ENCODE peak calls at places on chromosomes 7 and 10, in nine cellular contexts. I is hepatocyte, D is prostate gland, L is mammary epithelial cell, Z is sigmoid colon, C is right atrium auricular region, H is suprapubic skin, T is adrenal gland, Y is tibial nerve. A is an unnamed sample.
A peak's percentile ranks its signal among the peaks of the same experiment; 100 is the strongest.

GRCh38 chr7:20330797-20331230 is at the start of gene ITGB8:
- DNase-seq in D (peak; percentile 63), I (no peak), T (peak; percentile 28), C (no peak), L (no peak), Z (peak; percentile 78), Y (no peak), H (peak; percentile 71), A (no peak)

GRCh38 chr7:47080816-47081215 is 501.1 kb downstream of the TNS3 start:
- DNase-seq in T (no peak), I (no peak), H (no peak), Y (no peak), C (no peak), D (no peak), Z (no peak), L (no peak), A (no peak)

GRCh38 chr7:137342340-137342739 is 1.2 kb downstream of the PTN start:
- DNase-seq in Z (no peak), Y (no peak), D (no peak), H (no peak), I (no peak), L (no peak), C (no peak), T (no peak), A (no peak)

GRCh38 chr10:13335881-13336280 is 12.2 kb downstream of the SEPHS1 start:
- DNase-seq in I (no peak), H (no peak), L (no peak), C (no peak), D (no peak), T (no peak), Z (no peak), Y (no peak), A (no peak)

GRCh38 chr7:104652434-104652833 is 324.0 kb downstream of the LHFPL3 start:
- DNase-seq in Z (no peak), H (no peak), T (no peak), I (no peak), D (no peak), L (no peak), C (no peak), Y (no peak), A (no peak)

GRCh38 chr10:14532473-14533251 is 201.9 kb upstream of the FRMD4A start:
- DNase-seq in Y (no peak), D (no peak), H (no peak), L (peak; percentile 40), C (no peak), I (peak; percentile 77), Z (no peak), T (peak; percentile 59), A (peak; percentile 89)

GRCh38 chr10:79112898-79113431 is 44.2 kb downstream of the ZMIZ1 start:
- DNase-seq in T (peak; percentile 85), H (peak; percentile 81), L (peak; percentile 91), Y (no peak), C (peak; percentile 67), D (peak; percentile 50), I (peak; percentile 41), Z (peak; percentile 91), A (peak; percentile 91)

GRCh38 chr7:69597278-69598076 is 798 bp upstream of the AUTS2 start:
- DNase-seq in D (peak; percentile 25), Z (peak; percentile 79), H (peak; percentile 79), T (peak; percentile 37), L (no peak), C (peak; percentile 64), I (peak; percentile 54), Y (peak; percentile 35), A (no peak)

DNA sequence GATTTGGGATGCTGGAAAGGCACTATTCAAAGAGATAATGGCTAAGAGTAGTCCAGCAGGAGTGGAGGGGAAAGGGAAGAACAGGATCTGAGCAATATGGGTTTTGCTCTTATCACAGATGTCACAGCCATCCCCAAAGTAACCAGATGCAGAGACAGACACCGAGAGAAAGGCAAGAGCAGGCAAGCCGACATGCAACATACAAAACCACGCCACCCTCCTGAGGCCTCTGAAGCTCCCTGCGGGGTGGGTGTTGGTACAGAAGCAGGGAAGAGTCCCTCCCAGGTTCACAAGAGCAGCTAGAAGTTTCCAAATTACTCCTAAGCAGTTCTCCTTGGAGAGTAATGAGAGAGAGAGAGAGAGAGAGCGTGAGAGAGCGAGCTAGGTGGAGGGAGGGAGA is 10.8 kb upstream of the C10orf53 start:
- DNase-seq in C (no peak), T (no peak), Z (no peak), H (no peak), L (no peak), D (no peak), Y (no peak), I (no peak), A (no peak)
- H3K4me3 ChIP-seq in C (no peak overlapping the region), T (no peak overlapping the region), Z (no peak overlapping the region), H (no peak overlapping the region), L (no peak overlapping the region), D (no peak overlapping the region), Y (no peak overlapping the region), I (no peak overlapping the region), A (no peak overlapping the region)

DNA sequence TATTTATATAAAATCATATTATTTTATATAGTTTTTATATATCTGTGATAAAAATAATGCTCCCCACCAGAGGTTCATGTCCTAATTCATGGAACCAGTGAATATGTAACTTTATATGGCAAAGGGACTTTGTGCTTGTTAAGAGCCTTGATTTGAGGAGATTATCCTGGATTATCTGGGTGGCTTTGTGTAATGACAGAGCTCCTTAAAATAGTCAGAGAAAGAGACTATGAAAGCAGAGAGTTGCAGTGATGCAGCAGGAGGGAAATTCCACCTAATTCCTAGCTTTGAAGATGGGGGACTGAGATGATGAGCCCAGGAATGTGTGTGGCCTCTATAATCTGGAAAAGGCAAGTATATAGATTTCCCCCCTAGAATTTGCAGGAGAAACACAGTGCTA is 1034.2 kb upstream of the C7orf33 start:
- DNase-seq in C (no peak), L (no peak), Y (no peak), D (no peak), H (no peak), T (no peak), I (no peak), Z (no peak), A (no peak)
- H3K36me3 ChIP-seq in C (no peaks in the 10 kb centered on the region), L (no peaks in the 10 kb centered on the region), Y (no peaks in the 10 kb centered on the region), D (no peaks in the 10 kb centered on the region), H (no peaks in the 10 kb centered on the region), T (no peaks in the 10 kb centered on the region), I (no peaks in the 10 kb centered on the region), Z (no peaks in the 10 kb centered on the region), A (no peaks in the 10 kb centered on the region)

DNA sequence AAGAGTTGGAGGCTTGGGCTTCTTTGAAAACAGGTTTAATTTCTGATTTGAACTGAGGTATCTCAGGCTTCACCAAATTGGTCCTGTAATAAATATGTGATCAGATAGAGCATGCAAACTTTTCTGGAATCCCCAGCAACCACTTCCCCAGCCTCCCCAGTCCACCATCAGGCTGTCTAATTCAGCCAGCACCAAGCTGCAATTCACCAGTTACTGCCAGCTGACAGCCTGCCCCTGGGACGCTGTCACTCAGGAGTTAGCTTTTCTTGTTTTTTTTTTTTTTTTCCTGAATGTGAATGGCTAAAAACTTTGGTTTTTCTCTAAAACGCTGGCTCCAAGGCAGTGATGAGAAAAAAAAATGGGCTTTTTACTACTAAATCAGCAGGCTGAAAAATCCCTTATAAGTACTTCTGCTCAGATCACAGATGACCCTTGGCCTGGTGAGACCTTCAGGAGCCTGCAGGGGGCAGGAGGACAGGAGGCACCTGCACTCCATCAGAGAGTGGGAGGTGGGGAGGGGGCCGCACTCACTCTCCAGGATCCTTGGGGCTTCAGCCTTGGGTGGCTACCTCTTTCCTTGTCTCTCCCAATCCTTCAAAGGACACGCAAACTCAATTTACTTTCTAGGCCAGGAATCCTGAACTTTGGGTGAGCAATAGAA is 349.4 kb downstream of the GATA3 start:
- DNase-seq in I (no peak), T (no peak), H (no peak), D (no peak), L (no peak), Z (no peak), Y (no peak), C (no peak), A (no peak)
- TF ChIP-seq CTCF in I (no peak), T (no peak), H (no peak), D (no peak), L (no peak), Z (no peak), Y (no peak), C (no peak), A (no peak)

GRCh38 chr10:133325761-133326463 is 10.8 kb downstream of the CALY start:
- DNase-seq in Z (no peak), L (no peak), D (no peak), Y (no peak), T (no peak), H (no peak), I (no peak), C (no peak), A (no peak)

GRCh38 chr10:133324198-133324792 is 12.4 kb downstream of the CALY start:
- DNase-seq in T (peak; percentile 81), I (peak; percentile 86), C (no peak), Z (no peak), Y (no peak), D (peak; percentile 29), L (no peak), H (no peak), A (peak; percentile 28)

GRCh38 chr10:133326745-133327650 is 9.7 kb downstream of the CALY start:
- DNase-seq in I (no peak), L (no peak), Y (no peak), Z (no peak), T (peak; percentile 34), C (no peak), D (no peak), H (no peak), A (no peak)

GRCh38 chr10:133325392-133325760 is 11.3 kb downstream of the CALY start:
- DNase-seq in H (no peak), I (peak; percentile 58), Z (no peak), T (peak; percentile 31), Y (no peak), C (no peak), L (no peak), D (no peak), A (no peak)

DNA sequence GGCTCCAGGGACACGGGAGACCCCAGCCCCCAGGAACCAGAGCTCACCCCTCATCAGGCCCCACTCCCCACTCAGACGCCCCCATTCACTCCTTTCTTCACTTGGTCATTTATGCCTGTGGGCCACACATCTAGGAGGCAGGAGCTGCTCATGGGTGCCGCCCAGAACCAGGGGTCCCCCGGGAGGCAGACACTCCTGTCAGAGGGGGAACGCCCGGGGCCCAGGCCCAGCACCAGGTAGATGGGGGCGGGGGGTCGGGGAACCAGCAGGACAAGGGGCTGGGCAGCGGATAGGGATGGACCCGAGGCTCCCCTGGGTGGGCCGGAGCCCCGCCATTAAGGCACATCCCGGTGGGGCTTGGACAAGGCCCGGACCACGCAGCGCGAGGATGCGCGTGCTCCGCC is 11.8 kb downstream of the CALY start:
- DNase-seq in L (no peak), H (no peak), C (no peak), I (no peak), D (no peak), Y (no peak), Z (no peak), T (no peak), A (no peak)
- H3K4me3 ChIP-seq in L (no peak overlapping the region), H (peak overlapping the region; percentile 51), C (no peak overlapping the region), I (no peak overlapping the region), D (peak overlapping the region; percentile 35), Y (no peak overlapping the region), Z (no peak overlapping the region), T (no peak overlapping the region), A (no peak overlapping the region)

GRCh38 chr10:100917071-100917470 is 4.3 kb downstream of the SLF2 start:
- DNase-seq in Y (no peak), C (no peak), T (no peak), I (no peak), D (no peak), H (no peak), Z (no peak), L (no peak), A (no peak)
- H3K36me3 ChIP-seq in Y (no peaks in the 10 kb centered on the region), C (peaks cover 33% of the 10 kb centered on the region), T (peaks cover 52% of the 10 kb centered on the region), I (no peaks in the 10 kb centered on the region), D (no peaks in the 10 kb centered on the region), H (peaks cover 58% of the 10 kb centered on the region), Z (peaks cover 36% of the 10 kb centered on the region), L (peaks cover 25% of the 10 kb centered on the region), A (peaks cover 6% of the 10 kb centered on the region)

A was measured in bronchial epithelial cell.